ENCODE peak calls at places on chromosome 12, in four cellular contexts. One of them, this sample, is unnamed.

GRCh38 chr12:49345840-49346658 is 639 bp upstream of the DNAJC22 start:
- DNase-seq in uterus: no peak
- DNase-seq in BE2C: no peak
- DNase-seq in transverse colon: no peak
- DNase-seq in this sample: peak; percentile 52

GRCh38 chr12:57883700-57884099 is 37.2 kb upstream of the CTDSP2 start:
- DNase-seq in uterus: no peak
- DNase-seq in BE2C: no peak
- DNase-seq in transverse colon: no peak
- DNase-seq in this sample: no peak

GRCh38 chr12:50220357-50221061 is 53.3 kb upstream of the CERS5 start:
- DNase-seq in uterus: no peak
- DNase-seq in BE2C: peak; percentile 25
- DNase-seq in transverse colon: no peak
- DNase-seq in this sample: no peak

GRCh38 chr12:62468394-62468793 is 1.8 kb downstream of the MON2 start:
- DNase-seq in uterus: no peak
- DNase-seq in BE2C: no peak
- DNase-seq in transverse colon: no peak
- DNase-seq in this sample: no peak

GRCh38 chr12:103241184-103241583 is 254.6 kb downstream of the C12orf42 start:
- DNase-seq in uterus: no peak
- DNase-seq in BE2C: no peak
- DNase-seq in transverse colon: no peak
- DNase-seq in this sample: no peak

GRCh38 chr12:77943466-77943865 is 112.8 kb downstream of the NAV3 start:
- DNase-seq in uterus: no peak
- DNase-seq in BE2C: no peak
- DNase-seq in transverse colon: no peak
- DNase-seq in this sample: no peak

GRCh38 chr12:118780939-118781338 is 200.4 kb upstream of the SRRM4 start:
- DNase-seq in uterus: no peak
- DNase-seq in BE2C: no peak
- DNase-seq in transverse colon: no peak
- DNase-seq in this sample: no peak

GRCh38 chr12:90712671-90713070 is 242.3 kb downstream of the CCER1 start:
- DNase-seq in uterus: no peak
- DNase-seq in BE2C: no peak
- DNase-seq in transverse colon: no peak
- DNase-seq in this sample: no peak

GRCh38 chr12:24821691-24822090 is 127.2 kb downstream of the BCAT1 start:
- DNase-seq in uterus: no peak
- DNase-seq in BE2C: no peak
- DNase-seq in transverse colon: no peak
- DNase-seq in this sample: no peak

GRCh38 chr12:116651089-116651488 is 86.8 kb downstream of the SPRING1 start:
- DNase-seq in uterus: no peak
- DNase-seq in BE2C: no peak
- DNase-seq in transverse colon: no peak
- DNase-seq in this sample: no peak

GRCh38 chr12:19848426-19848825 is 409.1 kb downstream of the AEBP2 start:
- DNase-seq in uterus: no peak
- DNase-seq in BE2C: no peak
- DNase-seq in transverse colon: no peak
- DNase-seq in this sample: no peak

GRCh38 chr12:6957151-6957701 is 6.1 kb downstream of the PTPN6 start:
- DNase-seq in uterus: no peak
- DNase-seq in BE2C: no peak
- DNase-seq in transverse colon: no peak
- DNase-seq in this sample: no peak

GRCh38 chr12:110694330-110694891 is 5.5 kb upstream of the HVCN1 start:
- DNase-seq in uterus: no peak
- DNase-seq in BE2C: peak; percentile 54
- DNase-seq in transverse colon: peak; percentile 39
- DNase-seq in this sample: peak; percentile 75

GRCh38 chr12:48977290-48978281 is 536 bp upstream of the WNT1 start:
- DNase-seq in uterus: no peak
- DNase-seq in BE2C: peak; percentile 83
- DNase-seq in transverse colon: peak; percentile 71
- DNase-seq in this sample: peak; percentile 87

GRCh38 chr12:71556881-71557280 is 106.8 kb downstream of the ZFC3H1 start:
- DNase-seq in uterus: no peak
- DNase-seq in BE2C: peak; percentile 44
- DNase-seq in transverse colon: no peak
- DNase-seq in this sample: no peak

GRCh38 chr12:50182461-50182860 is 15.3 kb upstream of the CERS5 start:
- DNase-seq in uterus: no peak
- DNase-seq in BE2C: no peak
- DNase-seq in transverse colon: no peak
- DNase-seq in this sample: no peak

GRCh38 chr12:26090853-26091510 is 33.9 kb downstream of the BHLHE41 start:
- DNase-seq in uterus: no peak
- DNase-seq in BE2C: no peak
- DNase-seq in transverse colon: no peak
- DNase-seq in this sample: no peak

GRCh38 chr12:6056406-6057211 is 67.9 kb downstream of the VWF start:
- DNase-seq in uterus: no peak
- DNase-seq in BE2C: peak; percentile 60
- DNase-seq in transverse colon: no peak
- DNase-seq in this sample: no peak

GRCh38 chr12:120261951-120262851 is 3.3 kb downstream of the PXN start:
- DNase-seq in uterus: no peak
- DNase-seq in BE2C: no peak
- DNase-seq in transverse colon: peak; percentile 46
- DNase-seq in this sample: no peak

GRCh38 chr12:23113781-23114180 is 488.8 kb downstream of the ETNK1 start:
- DNase-seq in uterus: no peak
- DNase-seq in BE2C: no peak
- DNase-seq in transverse colon: no peak
- DNase-seq in this sample: no peak

GRCh38 chr12:57332646-57333312 is 81.8 kb upstream of the STAC3 start:
- DNase-seq in uterus: no peak
- DNase-seq in BE2C: no peak
- DNase-seq in transverse colon: no peak
- DNase-seq in this sample: no peak

GRCh38 chr12:128813883-128814282 is 9.9 kb downstream of the SLC15A4 start:
- DNase-seq in uterus: no peak
- DNase-seq in BE2C: no peak
- DNase-seq in transverse colon: no peak
- DNase-seq in this sample: no peak

GRCh38 chr12:18323159-18323558 is 61.8 kb downstream of the PIK3C2G start:
- DNase-seq in uterus: no peak
- DNase-seq in BE2C: no peak
- DNase-seq in transverse colon: no peak
- DNase-seq in this sample: no peak

GRCh38 chr12:56271031-56271430 is 4.3 kb downstream of the COQ10A start:
- DNase-seq in uterus: no peak
- DNase-seq in BE2C: no peak
- DNase-seq in transverse colon: no peak
- DNase-seq in this sample: no peak

GRCh38 chr12:75825686-75826085 is 205.9 kb downstream of the PHLDA1 start:
- DNase-seq in uterus: no peak
- DNase-seq in BE2C: no peak
- DNase-seq in transverse colon: no peak
- DNase-seq in this sample: no peak

GRCh38 chr12:9798008-9798619 is 29.2 kb upstream of the KLRF1 start:
- DNase-seq in uterus: no peak
- DNase-seq in BE2C: no peak
- DNase-seq in transverse colon: peak; percentile 64
- DNase-seq in this sample: no peak

GRCh38 chr12:132559652-132560420 is 50.5 kb downstream of the LRCOL1 start:
- DNase-seq in uterus: no peak
- DNase-seq in BE2C: peak; percentile 62
- DNase-seq in transverse colon: peak; percentile 51
- DNase-seq in this sample: no peak

GRCh38 chr12:96368233-96368632 is 32.0 kb downstream of the CDK17 start:
- DNase-seq in uterus: no peak
- DNase-seq in BE2C: peak; percentile 22
- DNase-seq in transverse colon: no peak
- DNase-seq in this sample: no peak

GRCh38 chr12:79826267-79827128 is 108.4 kb downstream of the PPP1R12A start:
- DNase-seq in uterus: no peak
- DNase-seq in BE2C: no peak
- DNase-seq in transverse colon: no peak
- DNase-seq in this sample: no peak

GRCh38 chr12:132151145-132151765 is 7.0 kb downstream of the NOC4L start:
- DNase-seq in uterus: no peak
- DNase-seq in BE2C: peak; percentile 6
- DNase-seq in transverse colon: peak; percentile 6
- DNase-seq in this sample: peak; percentile 62

GRCh38 chr12:131087991-131088700 is 134.4 kb downstream of the ADGRD1 start:
- DNase-seq in uterus: peak; percentile 12
- DNase-seq in BE2C: peak; percentile 6
- DNase-seq in transverse colon: no peak
- DNase-seq in this sample: peak; percentile 54
- H3K9me3 ChIP-seq in uterus: no peaks in the 10 kb centered on the region
- H3K9me3 ChIP-seq in BE2C: no peaks in the 10 kb centered on the region
- H3K9me3 ChIP-seq in transverse colon: no peaks in the 10 kb centered on the region
- H3K9me3 ChIP-seq in this sample: no peaks in the 10 kb centered on the region

DNA sequence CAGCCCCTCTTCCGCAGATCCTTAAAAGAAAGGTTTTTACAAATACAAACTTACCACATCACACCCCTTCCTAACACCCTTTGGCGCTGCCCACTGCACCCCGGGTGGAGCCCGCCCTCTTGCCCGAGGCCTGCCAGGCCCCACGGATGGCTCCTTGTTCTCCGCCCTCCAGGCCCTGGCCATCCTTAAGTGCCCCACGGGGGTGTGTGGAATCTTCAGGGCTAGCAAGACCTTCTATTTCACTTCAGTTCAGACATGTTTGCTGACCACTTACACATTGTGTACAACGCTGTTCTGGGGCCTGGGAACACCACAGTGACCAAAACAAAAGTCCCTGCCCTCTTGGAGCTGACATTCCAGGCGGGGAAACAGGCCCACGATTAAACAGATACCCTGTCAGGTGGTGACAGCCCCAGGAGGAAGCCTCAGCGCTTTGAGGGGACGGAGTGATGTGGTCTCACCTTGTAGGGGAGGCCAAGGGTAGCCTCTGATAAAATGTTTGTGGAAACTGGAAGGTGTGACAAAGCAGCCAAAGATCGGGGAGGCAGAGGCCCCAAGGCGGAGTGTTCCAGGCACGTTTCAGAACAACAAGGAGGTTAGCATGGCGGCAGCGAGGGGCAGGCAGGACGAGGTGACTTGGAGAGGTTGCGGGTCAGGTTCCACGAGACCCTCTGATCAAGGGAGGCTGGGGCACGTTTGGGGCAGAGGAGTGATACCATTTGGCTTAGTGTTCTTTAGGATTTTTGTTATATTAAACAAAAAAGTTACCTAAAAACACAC is 27.0 kb downstream of the TPCN1 start:
- DNase-seq in uterus: no peak
- DNase-seq in BE2C: no peak
- DNase-seq in transverse colon: no peak
- DNase-seq in this sample: no peak
- H3K4me1 ChIP-seq in uterus: peaks cover 28% of the 10 kb centered on the region
- H3K4me1 ChIP-seq in BE2C: peaks cover 20% of the 10 kb centered on the region
- H3K4me1 ChIP-seq in transverse colon: peaks cover 33% of the 10 kb centered on the region
- H3K4me1 ChIP-seq in this sample: peaks cover 41% of the 10 kb centered on the region

DNA sequence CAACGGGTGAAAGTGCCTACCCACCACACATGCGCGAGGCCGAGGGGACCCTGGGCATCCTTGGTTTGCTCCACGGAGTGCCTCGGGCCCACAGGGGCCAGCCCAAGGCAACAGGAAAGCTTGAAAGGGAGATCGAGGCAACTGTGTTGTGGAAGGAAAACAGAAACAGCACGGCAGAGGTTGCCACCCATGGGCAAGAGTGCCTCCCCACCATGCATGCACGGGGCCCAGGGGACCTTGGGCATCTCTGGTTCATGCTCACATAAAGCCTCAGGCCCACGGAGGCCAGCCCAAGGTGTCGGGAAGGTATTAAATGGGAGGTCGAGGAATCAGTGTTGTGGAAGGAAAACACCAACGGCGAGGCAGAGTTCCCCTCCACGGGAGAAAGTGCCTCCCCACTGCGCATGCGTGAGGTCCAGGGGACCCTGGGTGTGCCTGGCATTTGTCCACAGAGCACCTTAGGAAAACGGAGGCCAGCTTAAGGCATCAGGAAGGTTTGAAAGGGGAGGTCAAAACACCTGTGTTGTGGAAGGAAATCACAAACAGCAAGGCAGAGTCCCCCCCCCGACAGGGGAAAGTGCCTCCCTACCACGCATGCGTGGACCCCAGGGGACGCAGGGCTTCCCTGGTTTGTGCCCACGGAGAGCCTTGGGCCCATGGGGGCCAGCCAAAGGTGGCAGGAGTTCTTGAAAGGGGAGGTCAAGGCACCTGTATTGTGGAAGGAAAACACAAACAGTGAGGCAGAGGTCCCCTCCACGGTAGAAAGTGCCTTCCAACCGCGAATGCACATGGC is 367.3 kb downstream of the ALG10 start:
- DNase-seq in uterus: no peak
- DNase-seq in BE2C: no peak
- DNase-seq in transverse colon: no peak
- DNase-seq in this sample: peak; percentile 48
- H3K9me3 ChIP-seq in uterus: no peaks in the 10 kb centered on the region
- H3K9me3 ChIP-seq in BE2C: no peaks in the 10 kb centered on the region
- H3K9me3 ChIP-seq in transverse colon: peaks cover 14% of the 10 kb centered on the region
- H3K9me3 ChIP-seq in this sample: peaks cover 8% of the 10 kb centered on the region

GRCh38 chr12:53061404-53062010 is 11.6 kb downstream of the TNS2 start:
- DNase-seq in uterus: peak; percentile 57
- DNase-seq in BE2C: no peak
- DNase-seq in transverse colon: peak; percentile 78
- DNase-seq in this sample: peak; percentile 88

GRCh38 chr12:53062011-53062961 is 12.4 kb downstream of the TNS2 start:
- DNase-seq in uterus: no peak
- DNase-seq in BE2C: no peak
- DNase-seq in transverse colon: no peak
- DNase-seq in this sample: peak; percentile 61

GRCh38 chr12:53063708-53064612 is 14.1 kb downstream of the TNS2 start:
- DNase-seq in uterus: peak; percentile 82
- DNase-seq in BE2C: no peak
- DNase-seq in transverse colon: peak; percentile 22
- DNase-seq in this sample: peak; percentile 60

GRCh38 chr12:53064613-53065415 is 14.4 kb downstream of the SPRYD3 start:
- DNase-seq in uterus: peak; percentile 38
- DNase-seq in BE2C: no peak
- DNase-seq in transverse colon: no peak
- DNase-seq in this sample: peak; percentile 62

DNA sequence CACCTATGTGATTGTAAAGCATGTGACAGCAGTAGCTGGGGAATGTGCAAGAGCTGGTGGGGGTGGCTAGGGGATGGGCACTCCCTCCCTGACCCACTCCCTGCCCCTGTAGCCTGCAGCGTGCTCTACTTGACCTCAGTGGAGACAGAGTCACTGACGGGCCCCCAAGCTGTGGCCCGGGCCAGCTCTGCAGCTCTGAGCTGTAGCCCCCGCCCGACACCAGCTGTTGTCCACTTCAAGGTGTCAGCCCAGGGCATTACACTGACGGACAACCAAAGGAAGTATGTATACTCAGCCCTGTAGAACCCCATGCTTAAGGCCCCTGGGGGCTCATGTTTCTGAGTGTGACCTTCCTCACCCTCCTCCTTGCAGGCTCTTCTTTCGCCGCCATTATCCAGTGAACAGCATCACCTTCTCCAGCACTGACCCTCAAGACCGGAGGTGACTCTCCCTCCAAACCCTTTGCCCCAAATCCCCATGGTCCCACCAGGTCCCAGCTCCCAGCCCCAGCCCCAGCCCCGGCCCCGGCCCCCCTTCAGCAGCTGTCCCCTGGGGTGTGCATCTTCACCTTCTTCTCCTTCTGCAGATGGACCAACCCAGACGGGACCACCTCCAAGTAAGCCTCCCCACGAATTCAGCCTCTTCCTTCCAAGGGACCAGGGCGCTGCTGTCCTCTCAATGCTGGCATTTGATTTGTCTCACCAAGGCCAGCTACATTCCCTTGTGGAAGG is 13.3 kb downstream of the TNS2 start:
- DNase-seq in uterus: no peak
- DNase-seq in BE2C: no peak
- DNase-seq in transverse colon: no peak
- DNase-seq in this sample: peak; percentile 64
- H3K4me1 ChIP-seq in uterus: peaks cover 27% of the 10 kb centered on the region
- H3K4me1 ChIP-seq in BE2C: no peaks in the 10 kb centered on the region
- H3K4me1 ChIP-seq in transverse colon: peaks cover 6% of the 10 kb centered on the region
- H3K4me1 ChIP-seq in this sample: peaks cover 46% of the 10 kb centered on the region

This sample was measured in upper lobe of right lung.